ENCODE peak calls at places on chromosome 17, in eight cellular contexts. I is NK-92 treated with Interleukin-12 subunit alpha and Interleukin-12 subunit beta, amount 100 ng/mL, for 24 hours; P is sigmoid colon; Q is stimulated activated naive CD4-positive, alpha-beta T cell treated with Interleukin-2 at 50 U/mL for 16 hours; T is dorsolateral prefrontal cortex; L is neuronal stem cell; D is NCI-H1105 treated with DMSO at 0.1 percent for 48 hours; C is GM13976. E is an unnamed sample.

GRCh38 chr17:17693253-17693954 is 12.1 kb downstream of the RAI1 start:
- DNase-seq in P (no peak), T (peak; percentile 77), D (peak; percentile 84), I (no peak), C (no peak), L (no peak), Q (no peak), E (peak; percentile 78)

GRCh38 chr17:9926150-9926804 is 21.2 kb upstream of the RCVRN start:
- DNase-seq in T (no peak), I (no peak), D (no peak), C (no peak), L (no peak), P (no peak), Q (no peak), E (no peak)

GRCh38 chr17:50548831-50549230 is 1.9 kb downstream of the SPATA20 start:
- DNase-seq in T (no peak), P (no peak), Q (no peak), L (no peak), D (no peak), I (no peak), C (no peak), E (no peak)

GRCh38 chr17:62597920-62598319 is 29.6 kb upstream of the MRC2 start:
- DNase-seq in L (no peak), P (no peak), I (no peak), D (no peak), Q (no peak), T (no peak), C (no peak), E (no peak)

GRCh38 chr17:35743911-35744328 is 9.1 kb downstream of the GAS2L2 start:
- DNase-seq in C (no peak), D (no peak), L (no peak), T (no peak), Q (no peak), P (peak; percentile 39), I (no peak), E (peak; percentile 54)

GRCh38 chr17:81428945-81429344 is 33.7 kb downstream of the BAHCC1 start:
- DNase-seq in T (no peak), C (no peak), P (no peak), I (no peak), D (no peak), Q (no peak), L (no peak), E (no peak)

GRCh38 chr17:18161226-18162094 is 22.2 kb upstream of the ALKBH5 start:
- DNase-seq in T (no peak), Q (no peak), P (no peak), D (no peak), I (no peak), C (peak; percentile 86), L (no peak), E (no peak)

GRCh38 chr17:12993631-12994030 is 24.2 kb downstream of the ELAC2 start:
- DNase-seq in C (no peak), L (no peak), T (no peak), I (no peak), D (no peak), P (peak; percentile 46), Q (no peak), E (no peak)

GRCh38 chr17:15261063-15261817 is 3.9 kb downstream of the PMP22 start:
- DNase-seq in Q (no peak), D (peak; percentile 14), L (peak; percentile 51), C (peak; percentile 34), P (peak; percentile 84), T (peak; percentile 76), I (no peak), E (no peak)

GRCh38 chr17:27489045-27489715 is 32.9 kb downstream of the KSR1 start:
- DNase-seq in T (peak; percentile 59), Q (no peak), L (no peak), C (no peak), P (peak; percentile 87), D (no peak), I (no peak), E (no peak)

GRCh38 chr17:17300624-17301568 is 2.3 kb upstream of the NT5M start:
- DNase-seq in P (peak; percentile 73), T (peak; percentile 53), L (peak; percentile 71), I (no peak), D (no peak), C (peak; percentile 73), Q (peak; percentile 36), E (peak; percentile 27)

GRCh38 chr17:74779948-74780400 is 3.8 kb upstream of the NAT9 start:
- DNase-seq in P (peak; percentile 74), T (no peak), C (peak; percentile 69), I (no peak), D (no peak), L (no peak), Q (peak; percentile 62), E (no peak)

GRCh38 chr17:50935201-50936124 is 69.3 kb upstream of the TOB1 start:
- DNase-seq in T (peak; percentile 88), Q (no peak), L (no peak), D (no peak), C (no peak), P (peak; percentile 84), I (no peak), E (peak; percentile 85)

GRCh38 chr17:19744492-19744891 is 3.6 kb downstream of the ALDH3A1 start:
- DNase-seq in P (no peak), I (no peak), L (no peak), Q (no peak), C (no peak), T (no peak), D (peak; percentile 42), E (no peak)

GRCh38 chr17:68054296-68054900 is 18.9 kb downstream of the KPNA2 start:
- DNase-seq in I (no peak), D (no peak), C (no peak), P (no peak), Q (no peak), T (peak; percentile 47), L (no peak), E (no peak)

GRCh38 chr17:82239926-82240505 is 11.2 kb downstream of the SLC16A3 start:
- DNase-seq in C (no peak), Q (no peak), L (no peak), T (no peak), P (peak; percentile 66), I (no peak), D (no peak), E (no peak)

GRCh38 chr17:29949708-29950107 is 8.3 kb downstream of the EFCAB5 start:
- DNase-seq in Q (no peak), L (no peak), D (no peak), I (no peak), C (no peak), T (no peak), P (no peak), E (no peak)

GRCh38 chr17:68600123-68600880 is 865 bp downstream of the FAM20A start:
- DNase-seq in L (peak; percentile 44), I (no peak), C (peak; percentile 55), D (no peak), P (no peak), T (no peak), Q (no peak), E (no peak)

GRCh38 chr17:246226-246625 is 64.8 kb upstream of the DOC2B start:
- DNase-seq in T (peak; percentile 10), C (no peak), L (no peak), I (no peak), D (no peak), P (peak; percentile 43), Q (no peak), E (no peak)

GRCh38 chr17:82003411-82004381 is 19.0 kb downstream of the CENPX start:
- DNase-seq in T (no peak), P (peak; percentile 95), Q (peak; percentile 60), I (no peak), L (no peak), C (no peak), D (no peak), E (peak; percentile 65)

GRCh38 chr17:45016823-45017222 is 34.6 kb downstream of the DCAKD start:
- DNase-seq in I (no peak), D (no peak), C (no peak), T (no peak), L (no peak), Q (no peak), P (no peak), E (no peak)

GRCh38 chr17:6444573-6445335 is 499 bp downstream of the PIMREG start:
- DNase-seq in Q (no peak), D (no peak), T (no peak), I (no peak), L (no peak), C (no peak), P (no peak), E (no peak)

GRCh38 chr17:80474933-80475915 is 1.2 kb downstream of the NPTX1 start:
- DNase-seq in P (no peak), L (no peak), I (no peak), D (peak; percentile 11), T (no peak), Q (no peak), C (peak; percentile 53), E (no peak)

GRCh38 chr17:81923302-81924260 is 4.0 kb downstream of the MAFG start:
- DNase-seq in T (peak; percentile 69), L (no peak), I (no peak), C (no peak), Q (no peak), P (peak; percentile 86), D (no peak), E (peak; percentile 89)

GRCh38 chr17:74539281-74539820 is 6.6 kb downstream of the CD300C start:
- DNase-seq in L (no peak), D (no peak), C (no peak), Q (no peak), I (no peak), T (no peak), P (peak; percentile 46), E (no peak)

GRCh38 chr17:34613064-34614019 is 34.0 kb downstream of the TMEM132E start:
- DNase-seq in I (no peak), C (no peak), L (peak; percentile 58), P (no peak), Q (no peak), T (no peak), D (peak; percentile 93), E (no peak)

GRCh38 chr17:8556074-8556473 is 74.5 kb downstream of the MYH10 start:
- DNase-seq in C (no peak), T (no peak), D (no peak), P (no peak), I (no peak), L (no peak), Q (no peak), E (peak; percentile 12)